ENCODE peak calls at places on chromosomes 16 and 17, in six cellular contexts. B, Z, G, E, A and O are unnamed samples.

GRCh38 chr17:5730373-5730772 is 146.1 kb upstream of the NLRP1 start:
- DNase-seq in B (no peak), Z (no peak), G (no peak), E (no peak), A (no peak), O (no peak)

GRCh38 chr16:8663192-8664089 is 11.0 kb upstream of the ABAT start:
- DNase-seq in B (no peak), Z (no peak), G (no peak), E (no peak), A (no peak), O (no peak)

GRCh38 chr17:56441331-56441730 is 152.2 kb upstream of the NOG start:
- DNase-seq in B (peak), Z (no peak), G (no peak), E (no peak), A (no peak), O (no peak)

GRCh38 chr17:57135026-57135747 is 50.1 kb downstream of the AKAP1 start:
- DNase-seq in B (no peak), Z (no peak), G (no peak), E (no peak), A (no peak), O (no peak)

GRCh38 chr17:82952019-82952418 is 112.2 kb upstream of the ZNF750 start:
- DNase-seq in B (no peak), Z (peak), G (no peak), E (no peak), A (no peak), O (no peak)

GRCh38 chr16:57676624-57677085 is 8.5 kb downstream of the ADGRG3 start:
- DNase-seq in B (no peak), Z (no peak), G (no peak), E (no peak), A (no peak), O (no peak)

GRCh38 chr17:82696916-82697807 is 1.3 kb downstream of the RAB40B start:
- DNase-seq in B (peak), Z (no peak), G (no peak), E (no peak), A (peak), O (no peak)

GRCh38 chr17:60971515-60972369 is 294.1 kb downstream of the BCAS3 start:
- DNase-seq in B (no peak), Z (peak), G (peak), E (no peak), A (peak), O (no peak)

DNA sequence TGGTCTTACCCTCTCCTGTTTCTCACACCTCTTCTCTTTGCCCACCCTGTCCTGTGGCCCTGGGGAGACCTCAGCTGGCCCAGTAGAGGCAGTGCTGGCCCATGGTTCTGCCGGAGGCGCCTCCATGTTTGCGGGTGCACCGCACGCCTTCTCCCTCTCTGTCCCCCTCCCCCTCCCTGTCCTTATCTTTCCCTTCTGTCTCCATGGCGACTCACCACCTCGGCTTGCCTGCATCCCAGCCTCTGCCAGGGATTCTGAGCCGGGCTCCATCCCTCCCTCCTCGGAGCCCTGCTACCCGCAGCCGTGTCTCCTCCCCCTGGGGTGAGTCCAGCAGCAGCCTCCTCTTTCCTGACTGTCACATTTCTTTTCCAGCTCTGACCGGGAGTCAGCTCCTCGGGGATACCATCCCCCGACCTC is at the start of gene RNF112:
- DNase-seq in B (no peak), Z (no peak), G (no peak), E (no peak), A (peak), O (no peak)
- H3K4me3 ChIP-seq in B (peak), Z (peak), G (no peak), E (peak), A (no peak), O (no peak)

DNA sequence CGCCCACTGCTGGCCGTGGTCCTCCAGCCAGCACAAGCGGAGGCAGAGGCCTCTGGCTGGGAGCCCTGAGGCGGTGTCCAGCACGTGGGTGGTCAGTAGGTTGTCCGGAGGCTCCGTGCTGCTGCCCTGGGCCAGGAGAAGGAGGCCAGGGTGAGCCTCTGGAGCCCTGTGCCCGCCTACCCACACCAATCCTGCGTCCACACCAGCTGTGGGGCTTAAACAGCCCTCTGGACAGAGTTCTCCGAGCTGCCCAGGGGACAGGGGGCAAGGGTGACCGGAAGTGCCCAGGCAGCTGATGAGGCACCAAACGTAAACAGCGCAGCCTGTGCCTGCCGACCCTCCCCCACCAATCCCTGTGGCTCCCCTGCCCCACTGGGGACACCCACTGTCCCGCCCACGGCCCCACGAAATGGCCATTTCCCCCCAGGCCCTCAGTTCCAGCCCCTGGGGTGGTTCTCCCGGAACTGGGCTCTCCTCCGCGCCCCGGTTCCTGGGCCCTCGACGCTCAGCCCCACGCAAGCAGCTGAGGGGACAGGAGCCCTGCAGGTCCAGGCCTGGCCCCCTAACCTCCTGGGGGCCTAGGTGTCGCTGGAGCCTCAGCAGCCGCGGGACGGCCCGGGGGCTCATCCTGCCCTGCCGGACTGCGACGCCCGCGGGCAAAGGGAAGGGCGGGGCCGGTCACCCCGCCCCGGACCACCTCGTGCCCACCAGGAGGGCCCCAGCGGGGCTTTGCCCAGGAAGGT is 27.9 kb upstream of the DBNDD1 start:
- DNase-seq in B (peak), Z (peak), G (no peak), E (no peak), A (peak), O (peak)
- TF ChIP-seq CTCF in B (no peak), Z (no peak), G (no peak), E (no peak), A (no peak), O (no peak)

DNA sequence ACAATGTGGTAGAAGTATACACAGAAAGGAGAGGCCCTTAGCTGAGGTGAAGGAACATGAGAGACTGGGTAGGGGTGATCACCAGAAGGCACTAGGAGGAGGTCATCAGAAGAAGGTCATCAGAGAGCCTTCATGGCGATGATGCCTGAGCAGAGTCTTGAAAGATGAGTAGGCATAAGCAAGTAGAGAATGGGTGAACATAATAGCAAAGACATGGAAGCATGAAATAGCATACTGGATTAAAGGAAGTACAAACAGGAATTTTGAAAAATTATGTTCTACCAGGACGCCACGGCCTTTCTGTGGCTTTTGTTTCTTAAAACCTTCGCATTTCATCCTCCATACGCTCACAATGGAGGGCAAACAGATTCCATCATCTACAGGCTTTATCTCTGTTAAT is 2.9 kb downstream of the IKZF3 start:
- DNase-seq in B (no peak), Z (no peak), G (no peak), E (no peak), A (no peak), O (no peak)
- H3K4me3 ChIP-seq in B (no peak), Z (no peak), G (no peak), E (no peak), A (no peak), O (no peak)

DNA sequence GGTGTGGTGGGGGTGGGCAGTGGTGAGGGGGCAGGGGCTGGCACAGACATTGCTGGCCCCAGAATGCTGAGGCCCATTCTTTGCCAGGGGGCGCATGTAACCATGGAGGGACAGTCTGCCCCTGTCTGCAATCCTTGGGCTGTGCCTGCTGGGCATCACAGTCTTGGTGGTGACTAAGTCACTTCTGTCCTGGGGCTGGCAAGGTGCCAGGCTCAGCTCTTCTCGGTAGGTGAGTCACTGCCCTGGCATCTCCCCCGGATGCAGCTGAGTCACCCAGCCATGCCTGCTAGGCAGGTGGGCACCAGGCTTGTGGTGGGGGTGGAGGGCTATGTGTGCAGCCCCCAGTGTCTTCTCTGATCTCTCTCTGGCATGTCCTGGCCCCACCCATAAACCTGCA is 5.6 kb downstream of the RARA start:
- DNase-seq in B (peak), Z (peak), G (peak), E (peak), A (peak), O (peak)
- TF ChIP-seq CTCF in B (no peak), Z (no peak), G (no peak), E (no peak), A (no peak), O (no peak)

GRCh38 chr17:77610518-77610893 is 348.0 kb upstream of the TNRC6C start:
- DNase-seq in B (no peak), Z (no peak), G (no peak), E (no peak), A (no peak), O (no peak)
- H3K4me3 ChIP-seq in B (no peak), Z (peak), G (no peak), E (peak), A (no peak), O (peak)